ENCODE peak calls at places on chromosomes 5 and 9, in four cellular contexts. O is body of pancreas, B is A549, I is heart left ventricle. W is an unnamed sample. For H3K4me1, the result is how much of the 10 kb centered on the place peaks cover.

GRCh38 chr9:84669293-84670105 is at the start of gene NTRK2:
- DNase-seq in O (peak), B (no peak), I (peak), W (no peak)

GRCh38 chr5:80884086-80884813 is 75.9 kb upstream of the RASGRF2 start:
- DNase-seq in O (no peak), B (no peak), I (no peak), W (no peak)

GRCh38 chr5:5424736-5425135 is 2.3 kb downstream of the ICE1 start:
- DNase-seq in O (no peak), B (no peak), I (no peak), W (no peak)

GRCh38 chr9:35914307-35914807 is 5.1 kb downstream of the SPAAR start:
- DNase-seq in O (peak), B (peak), I (peak), W (no peak)

GRCh38 chr5:170173227-170173626 is 59.6 kb upstream of the C5orf58 start:
- DNase-seq in O (no peak), B (peak), I (no peak), W (no peak)

GRCh38 chr5:168356592-168356991 is 65.1 kb downstream of the WWC1 start:
- DNase-seq in O (no peak), B (no peak), I (no peak), W (no peak)

GRCh38 chr5:161900981-161901380 is 53.1 kb downstream of the GABRA1 start:
- DNase-seq in O (no peak), B (no peak), I (no peak), W (no peak)

GRCh38 chr5:139193928-139194327 is 4.2 kb downstream of the SIL1 start:
- DNase-seq in O (no peak), B (no peak), I (no peak), W (no peak)

GRCh38 chr9:133864011-133864410 is 125.9 kb upstream of the SARDH start:
- DNase-seq in O (no peak), B (no peak), I (no peak), W (no peak)

GRCh38 chr5:142473038-142473437 is 148.2 kb upstream of the SPRY4 start:
- DNase-seq in O (no peak), B (no peak), I (no peak), W (no peak)

GRCh38 chr5:168747987-168748777 is 169.0 kb upstream of the PANK3 start:
- DNase-seq in O (no peak), B (peak), I (peak), W (no peak)

GRCh38 chr5:77080905-77081304 is 6.2 kb downstream of the ZBED3 start:
- DNase-seq in O (no peak), B (no peak), I (no peak), W (no peak)

GRCh38 chr5:15902050-15902449 is 277.5 kb downstream of the MARCHF11 start:
- DNase-seq in O (no peak), B (no peak), I (no peak), W (no peak)

GRCh38 chr5:38228914-38229313 is 29.4 kb upstream of the EGFLAM start:
- DNase-seq in O (no peak), B (no peak), I (no peak), W (no peak)

GRCh38 chr5:38226091-38226490 is 32.3 kb upstream of the EGFLAM start:
- DNase-seq in O (no peak), B (no peak), I (no peak), W (no peak)
- TF ChIP-seq POLR2A in O (no peak), B (no peak), I (no peak), W (no peak)

GRCh38 chr9:94996638-94997037 is 270.1 kb downstream of the AOPEP start:
- DNase-seq in O (no peak), B (no peak), I (no peak), W (no peak)
- H3K4me1 ChIP-seq in O (under half), B (half or more), I (under half), W (under half)

DNA sequence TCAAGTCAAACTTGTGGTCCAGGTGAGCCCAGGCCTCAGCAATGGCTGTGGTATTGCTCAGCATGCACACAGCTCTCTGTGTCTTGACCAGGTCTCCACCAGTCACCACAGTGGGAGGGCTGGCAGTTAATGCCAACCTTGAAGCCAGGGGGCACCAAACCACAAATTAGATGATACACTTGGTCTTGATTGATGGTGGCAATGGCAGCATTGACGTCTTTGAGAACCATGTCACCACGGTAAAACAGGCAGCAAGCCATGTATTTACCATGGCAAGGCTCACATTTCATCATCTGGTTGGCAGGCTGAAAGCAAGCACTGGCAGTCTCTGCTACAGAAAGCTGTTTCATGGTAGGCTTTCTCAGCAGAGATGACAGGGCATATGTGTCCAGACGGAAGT is 40.0 kb downstream of the NIM1K start:
- DNase-seq in O (peak), B (no peak), I (no peak), W (no peak)
- TF ChIP-seq CTCF in O (no peak), B (peak), I (no peak), W (peak)

GRCh38 chr5:1523793-1524480 is at the start of gene LPCAT1:
- DNase-seq in O (peak), B (peak), I (peak), W (no peak)
- TF ChIP-seq POLR2A in O (peak), B (peak), I (peak), W (no peak)

GRCh38 chr5:151780348-151780747 is 8.6 kb downstream of the G3BP1 start:
- DNase-seq in O (no peak), B (no peak), I (no peak), W (no peak)
- H3K4me1 ChIP-seq in O (half or more), B (half or more), I (half or more), W (half or more)

GRCh38 chr5:29037716-29038115 is 1999.3 kb upstream of the CDH9 start:
- DNase-seq in O (no peak), B (no peak), I (no peak), W (no peak)

GRCh38 chr5:29040404-29040803 is 2002.0 kb upstream of the CDH9 start:
- DNase-seq in O (no peak), B (no peak), I (no peak), W (no peak)

GRCh38 chr5:29039994-29040393 is 2001.6 kb upstream of the CDH9 start:
- DNase-seq in O (no peak), B (no peak), I (no peak), W (no peak)

DNA sequence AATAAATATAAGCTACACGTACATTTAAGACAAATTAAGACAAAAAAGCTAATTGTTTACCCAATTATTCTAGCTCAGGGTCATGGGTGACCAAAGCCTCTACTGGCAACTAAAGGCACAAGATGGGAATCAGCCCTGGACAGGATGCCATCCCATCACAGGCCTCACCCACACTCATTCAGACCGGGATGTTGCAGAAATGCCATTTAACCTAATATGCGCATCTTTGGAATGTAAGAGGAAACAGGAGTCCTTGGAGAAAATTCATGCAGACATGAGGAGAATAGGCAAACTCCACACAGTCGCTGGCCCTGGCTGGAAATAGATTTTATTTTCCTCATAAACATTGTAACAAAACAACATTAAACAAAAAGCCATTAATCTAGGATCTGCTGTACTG is 2003.8 kb upstream of the CDH9 start:
- DNase-seq in O (no peak), B (no peak), I (no peak), W (no peak)
- TF ChIP-seq CTCF in O (no peak), B (no peak), I (no peak), W (no peak)

W was measured in esophagus squamous epithelium.